ENCODE peak calls at places on chromosomes 6 and 20, in six cellular contexts. T is SK-MEL-5, E is mammary epithelial cell, D is brain microvascular endothelial cell, W is NCI-H1436, Z is HepG2. J is an unnamed sample.

GRCh38 chr20:53897884-53898557 is 172.4 kb downstream of the BCAS1 start:
- DNase-seq in T (no peak), E (no peak), D (no peak), W (no peak), Z (no peak), J (no peak)

GRCh38 chr6:127570739-127571389 is 6.1 kb upstream of the C6orf58 start:
- DNase-seq in T (no peak), E (peak), D (no peak), W (no peak), Z (no peak), J (no peak)

GRCh38 chr6:145015739-145016558 is 719.4 kb downstream of the EPM2A start:
- DNase-seq in T (no peak), E (peak), D (peak), W (no peak), Z (no peak), J (no peak)

GRCh38 chr6:40160826-40161225 is 226.6 kb upstream of the MOCS1 start:
- DNase-seq in T (no peak), E (peak), D (no peak), W (no peak), Z (no peak), J (no peak)

GRCh38 chr20:10602141-10602660 is 71.6 kb downstream of the JAG1 start:
- DNase-seq in T (no peak), E (no peak), D (no peak), W (no peak), Z (no peak), J (no peak)

GRCh38 chr6:85568411-85568810 is 25.2 kb downstream of the SNX14 start:
- DNase-seq in T (no peak), E (no peak), D (no peak), W (no peak), Z (no peak), J (no peak)

GRCh38 chr20:53513489-53514298 is 79.9 kb downstream of the ZNF217 start:
- DNase-seq in T (no peak), E (no peak), D (no peak), W (no peak), Z (peak), J (peak)

GRCh38 chr20:20216941-20217340 is 151.0 kb upstream of the INSM1 start:
- DNase-seq in T (no peak), E (no peak), D (no peak), W (no peak), Z (no peak), J (no peak)

GRCh38 chr20:46215913-46216707 is 92.2 kb downstream of the CDH22 start:
- DNase-seq in T (no peak), E (no peak), D (peak), W (no peak), Z (peak), J (no peak)

GRCh38 chr6:93663111-93663510 is 243.8 kb upstream of the EPHA7 start:
- DNase-seq in T (no peak), E (no peak), D (no peak), W (no peak), Z (no peak), J (no peak)

GRCh38 chr6:47126647-47127339 is 84.7 kb upstream of the ADGRF1 start:
- DNase-seq in T (no peak), E (no peak), D (peak), W (no peak), Z (peak), J (no peak)

GRCh38 chr20:15673206-15673605 is 900.0 kb downstream of the KIF16B start:
- DNase-seq in T (no peak), E (peak), D (peak), W (no peak), Z (no peak), J (no peak)

GRCh38 chr6:147099974-147100373 is 104.2 kb upstream of the STXBP5 start:
- DNase-seq in T (no peak), E (peak), D (peak), W (no peak), Z (no peak), J (no peak)

GRCh38 chr20:56793916-56794315 is 164.8 kb downstream of the TFAP2C start:
- DNase-seq in T (no peak), E (no peak), D (no peak), W (no peak), Z (no peak), J (no peak)

GRCh38 chr6:33313709-33314514 is at the start of gene TAPBP:
- DNase-seq in T (peak), E (peak), D (peak), W (peak), Z (peak), J (no peak)

GRCh38 chr6:84249724-84250123 is 22.3 kb upstream of the CEP162 start:
- DNase-seq in T (peak), E (no peak), D (no peak), W (no peak), Z (no peak), J (no peak)

J was measured in NCI-H1930.